ENCODE peak calls at places on chromosomes 5 and 9, in six cellular contexts. One of them, this sample, is unnamed.

GRCh38 chr5:174559141-174559540 is 165.2 kb upstream of the MSX2 start:
- DNase-seq in naive B cell: no peak
- DNase-seq in stimulated activated CD4-positive, alpha-beta T cell treated with anti-CD3 and anti-CD28 coated beads, Interleukin-2, amount 100 ng/mL, for 24 hours: no peak
- DNase-seq in lung: no peak
- DNase-seq in tibial artery: no peak
- DNase-seq in hypothalamus: no peak
- DNase-seq in this sample: no peak

GRCh38 chr9:88052446-88052845 is 78.1 kb upstream of the CDK20 start:
- DNase-seq in naive B cell: no peak
- DNase-seq in stimulated activated CD4-positive, alpha-beta T cell treated with anti-CD3 and anti-CD28 coated beads, Interleukin-2, amount 100 ng/mL, for 24 hours: no peak
- DNase-seq in lung: no peak
- DNase-seq in tibial artery: no peak
- DNase-seq in hypothalamus: no peak
- DNase-seq in this sample: no peak

GRCh38 chr9:5582835-5583195 is 46.1 kb upstream of the RIC1 start:
- DNase-seq in naive B cell: peak
- DNase-seq in stimulated activated CD4-positive, alpha-beta T cell treated with anti-CD3 and anti-CD28 coated beads, Interleukin-2, amount 100 ng/mL, for 24 hours: peak
- DNase-seq in lung: no peak
- DNase-seq in tibial artery: peak
- DNase-seq in hypothalamus: no peak
- DNase-seq in this sample: peak

GRCh38 chr9:112867275-112867991 is 23.2 kb downstream of the SLC46A2 start:
- DNase-seq in naive B cell: no peak
- DNase-seq in stimulated activated CD4-positive, alpha-beta T cell treated with anti-CD3 and anti-CD28 coated beads, Interleukin-2, amount 100 ng/mL, for 24 hours: peak
- DNase-seq in lung: peak
- DNase-seq in tibial artery: peak
- DNase-seq in hypothalamus: no peak
- DNase-seq in this sample: no peak

GRCh38 chr5:133242221-133242835 is 190.5 kb downstream of the HSPA4 start:
- DNase-seq in naive B cell: no peak
- DNase-seq in stimulated activated CD4-positive, alpha-beta T cell treated with anti-CD3 and anti-CD28 coated beads, Interleukin-2, amount 100 ng/mL, for 24 hours: no peak
- DNase-seq in lung: no peak
- DNase-seq in tibial artery: no peak
- DNase-seq in hypothalamus: no peak
- DNase-seq in this sample: no peak

GRCh38 chr9:34553511-34554021 is 30.8 kb upstream of the ENHO start:
- DNase-seq in naive B cell: no peak
- DNase-seq in stimulated activated CD4-positive, alpha-beta T cell treated with anti-CD3 and anti-CD28 coated beads, Interleukin-2, amount 100 ng/mL, for 24 hours: no peak
- DNase-seq in lung: no peak
- DNase-seq in tibial artery: peak
- DNase-seq in hypothalamus: no peak
- DNase-seq in this sample: no peak

GRCh38 chr5:117494208-117494607 is 919.6 kb upstream of the SEMA6A start:
- DNase-seq in naive B cell: no peak
- DNase-seq in stimulated activated CD4-positive, alpha-beta T cell treated with anti-CD3 and anti-CD28 coated beads, Interleukin-2, amount 100 ng/mL, for 24 hours: no peak
- DNase-seq in lung: no peak
- DNase-seq in tibial artery: no peak
- DNase-seq in hypothalamus: no peak
- DNase-seq in this sample: no peak

GRCh38 chr9:124206391-124206790 is 51.4 kb upstream of the NEK6 start:
- DNase-seq in naive B cell: peak
- DNase-seq in stimulated activated CD4-positive, alpha-beta T cell treated with anti-CD3 and anti-CD28 coated beads, Interleukin-2, amount 100 ng/mL, for 24 hours: no peak
- DNase-seq in lung: no peak
- DNase-seq in tibial artery: no peak
- DNase-seq in hypothalamus: no peak
- DNase-seq in this sample: peak

GRCh38 chr5:138580777-138581176 is 5.6 kb upstream of the HSPA9 start:
- DNase-seq in naive B cell: no peak
- DNase-seq in stimulated activated CD4-positive, alpha-beta T cell treated with anti-CD3 and anti-CD28 coated beads, Interleukin-2, amount 100 ng/mL, for 24 hours: no peak
- DNase-seq in lung: no peak
- DNase-seq in tibial artery: no peak
- DNase-seq in hypothalamus: no peak
- DNase-seq in this sample: no peak

GRCh38 chr9:108704156-108704852 is 151.5 kb downstream of the ACTL7B start:
- DNase-seq in naive B cell: no peak
- DNase-seq in stimulated activated CD4-positive, alpha-beta T cell treated with anti-CD3 and anti-CD28 coated beads, Interleukin-2, amount 100 ng/mL, for 24 hours: no peak
- DNase-seq in lung: no peak
- DNase-seq in tibial artery: no peak
- DNase-seq in hypothalamus: no peak
- DNase-seq in this sample: no peak

GRCh38 chr9:134007150-134007549 is 15.0 kb upstream of the VAV2 start:
- DNase-seq in naive B cell: no peak
- DNase-seq in stimulated activated CD4-positive, alpha-beta T cell treated with anti-CD3 and anti-CD28 coated beads, Interleukin-2, amount 100 ng/mL, for 24 hours: no peak
- DNase-seq in lung: no peak
- DNase-seq in tibial artery: no peak
- DNase-seq in hypothalamus: no peak
- DNase-seq in this sample: no peak

GRCh38 chr9:110623462-110624025 is 44.0 kb upstream of the SVEP1 start:
- DNase-seq in naive B cell: peak
- DNase-seq in stimulated activated CD4-positive, alpha-beta T cell treated with anti-CD3 and anti-CD28 coated beads, Interleukin-2, amount 100 ng/mL, for 24 hours: no peak
- DNase-seq in lung: peak
- DNase-seq in tibial artery: no peak
- DNase-seq in hypothalamus: no peak
- DNase-seq in this sample: peak

GRCh38 chr5:150146862-150147579 is 8.6 kb downstream of the PDGFRB start:
- DNase-seq in naive B cell: no peak
- DNase-seq in stimulated activated CD4-positive, alpha-beta T cell treated with anti-CD3 and anti-CD28 coated beads, Interleukin-2, amount 100 ng/mL, for 24 hours: no peak
- DNase-seq in lung: no peak
- DNase-seq in tibial artery: no peak
- DNase-seq in hypothalamus: no peak
- DNase-seq in this sample: no peak

GRCh38 chr5:126354012-126354856 is 69.0 kb upstream of the GRAMD2B start:
- DNase-seq in naive B cell: no peak
- DNase-seq in stimulated activated CD4-positive, alpha-beta T cell treated with anti-CD3 and anti-CD28 coated beads, Interleukin-2, amount 100 ng/mL, for 24 hours: no peak
- DNase-seq in lung: no peak
- DNase-seq in tibial artery: no peak
- DNase-seq in hypothalamus: no peak
- DNase-seq in this sample: peak